ENCODE peak calls at places on chromosomes 6 and 20, in four cellular contexts. L is vagina, Z is foreskin fibroblast, M is heart right ventricle. U is an unnamed sample.

GRCh38 chr6:112251170-112251945 is 3.0 kb downstream of the LAMA4 start:
- DNase-seq in L (no peak), Z (peak), M (peak), U (peak)

GRCh38 chr6:148416309-148416965 is 73.8 kb downstream of the SASH1 start:
- DNase-seq in L (no peak), Z (no peak), M (no peak), U (no peak)

GRCh38 chr20:50278684-50279531 is 88.3 kb downstream of the CEBPB start:
- DNase-seq in L (no peak), Z (peak), M (peak), U (peak)

GRCh38 chr6:29617782-29618557 is 15.0 kb downstream of the GABBR1 start:
- DNase-seq in L (no peak), Z (no peak), M (no peak), U (no peak)

GRCh38 chr6:15496345-15497131 is 166.3 kb downstream of the DTNBP1 start:
- DNase-seq in L (no peak), Z (no peak), M (no peak), U (peak)

GRCh38 chr20:16569218-16570153 is 3.8 kb downstream of the KIF16B start:
- DNase-seq in L (no peak), Z (no peak), M (no peak), U (no peak)

GRCh38 chr6:108464506-108465084 is 96.1 kb upstream of the FOXO3 start:
- DNase-seq in L (no peak), Z (no peak), M (no peak), U (no peak)

GRCh38 chr6:42805297-42805861 is 23.5 kb downstream of the BICRAL start:
- DNase-seq in L (no peak), Z (no peak), M (no peak), U (no peak)

GRCh38 chr20:32871622-32872160 is 13.0 kb downstream of the EFCAB8 start:
- DNase-seq in L (no peak), Z (no peak), M (no peak), U (no peak)

GRCh38 chr6:167760979-167761793 is 65.5 kb upstream of the AFDN start:
- DNase-seq in L (no peak), Z (peak), M (peak), U (peak)

GRCh38 chr6:91476000-91476399 is 889.1 kb upstream of the MAP3K7 start:
- DNase-seq in L (no peak), Z (peak), M (no peak), U (peak)

GRCh38 chr6:52726741-52727535 is 36.3 kb downstream of the GSTA2 start:
- DNase-seq in L (peak), Z (no peak), M (no peak), U (no peak)

GRCh38 chr6:113182370-113183141 is 674.6 kb upstream of the MARCKS start:
- DNase-seq in L (no peak), Z (peak), M (no peak), U (no peak)

GRCh38 chr6:157760137-157760536 is 62.9 kb upstream of the SNX9 start:
- DNase-seq in L (no peak), Z (no peak), M (no peak), U (no peak)

GRCh38 chr6:111011360-111012142 is 29.7 kb downstream of the RPF2 start:
- DNase-seq in L (no peak), Z (peak), M (no peak), U (no peak)

GRCh38 chr6:74588094-74588493 is 617.8 kb downstream of the COL12A1 start:
- DNase-seq in L (no peak), Z (no peak), M (no peak), U (no peak)

GRCh38 chr20:25178563-25179438 is 16.7 kb upstream of the ENTPD6 start:
- DNase-seq in L (no peak), Z (peak), M (no peak), U (peak)

GRCh38 chr6:109455161-109455501 is 441 bp downstream of the MICAL1 start:
- DNase-seq in L (no peak), Z (no peak), M (no peak), U (no peak)

GRCh38 chr6:156617376-156617775 is 159.8 kb upstream of the ARID1B start:
- DNase-seq in L (no peak), Z (peak), M (no peak), U (no peak)

GRCh38 chr6:38155144-38155543 is 335.6 kb downstream of the ZFAND3 start:
- DNase-seq in L (no peak), Z (no peak), M (peak), U (no peak)

DNA sequence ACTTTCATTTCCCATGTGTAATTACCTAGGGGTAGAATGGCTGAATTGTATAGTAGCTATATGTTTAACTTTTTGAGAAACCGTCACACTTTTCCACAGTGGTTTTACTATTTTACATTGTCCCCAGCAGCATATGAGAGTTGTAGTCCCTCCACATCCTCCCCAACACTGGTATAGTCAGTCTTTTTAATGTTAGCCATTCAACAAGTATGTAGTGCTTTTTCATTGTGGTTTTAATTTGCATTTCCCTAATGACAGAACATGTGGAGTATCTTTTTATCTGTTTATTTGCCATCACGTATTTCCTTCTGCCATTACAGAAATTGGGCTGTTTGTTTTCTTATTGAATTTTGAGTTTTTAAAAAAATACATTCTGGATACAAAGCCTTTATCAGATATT is 148.4 kb downstream of the CARMIL1 start:
- DNase-seq in L (no peak), Z (no peak), M (no peak), U (no peak)
- H3K4me3 ChIP-seq in L (no peak), Z (no peak), M (no peak), U (no peak)

GRCh38 chr6:138989098-138989983 is 1.3 kb upstream of the REPS1 start:
- DNase-seq in L (no peak), Z (no peak), M (no peak), U (no peak)

GRCh38 chr6:138986578-138986977 is 1.5 kb downstream of the REPS1 start:
- DNase-seq in L (no peak), Z (peak), M (no peak), U (no peak)

GRCh38 chr6:138987643-138988468 is at the start of gene REPS1:
- DNase-seq in L (no peak), Z (peak), M (peak), U (peak)

GRCh38 chr6:138987299-138987642 is 782 bp downstream of the REPS1 start:
- DNase-seq in L (no peak), Z (no peak), M (peak), U (peak)

GRCh38 chr6:138988469-138988834 is 399 bp upstream of the REPS1 start:
- DNase-seq in L (no peak), Z (no peak), M (no peak), U (no peak)
- H3K4me3 ChIP-seq in L (peak), Z (peak), M (no peak), U (peak)

DNA sequence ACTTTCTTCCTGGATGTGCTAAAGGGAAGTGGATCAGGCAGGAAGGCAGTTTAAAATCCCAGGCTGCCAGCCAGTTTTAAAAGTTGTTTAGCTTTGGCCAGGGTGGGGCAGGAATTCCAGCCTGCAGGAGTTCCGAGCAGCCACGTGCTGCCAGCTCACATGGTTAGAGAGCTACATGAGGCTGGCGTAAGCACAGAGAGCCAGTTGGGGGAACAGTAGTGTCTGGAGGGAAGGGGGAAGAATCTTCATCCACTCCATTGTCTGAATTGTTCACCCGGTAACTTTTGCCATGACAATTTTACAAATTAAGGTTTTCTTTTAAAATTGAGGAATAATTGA is 12.0 kb downstream of the CDC25B start:
- DNase-seq in L (peak), Z (peak), M (peak), U (peak)
- H3K4me3 ChIP-seq in L (peak), Z (peak), M (no peak), U (no peak)

DNA sequence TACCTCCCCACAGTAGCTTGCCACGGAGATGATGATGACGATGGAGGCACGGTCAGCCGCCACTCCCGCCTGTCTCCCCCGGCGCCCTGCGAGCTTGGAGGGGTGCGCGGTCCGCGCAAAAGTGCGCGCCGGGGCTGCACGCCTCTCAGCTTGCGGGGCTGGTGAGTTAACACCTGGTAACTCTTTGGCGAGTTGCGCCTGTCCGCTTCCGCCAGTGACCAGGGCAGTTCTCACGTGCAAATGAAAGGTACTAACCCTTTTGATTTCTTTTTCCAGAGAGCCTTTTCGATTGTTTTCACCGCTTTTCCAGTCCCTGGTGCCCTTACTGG is 6.1 kb downstream of the GRIK2 start:
- DNase-seq in L (no peak), Z (no peak), M (no peak), U (no peak)
- H3K4me3 ChIP-seq in L (no peak), Z (no peak), M (no peak), U (no peak)